ENCODE peak calls at places on chromosomes 6 and 20, in five cellular contexts. J, C, P, F and T are unnamed samples.

GRCh38 chr6:150345786-150346185 is 23.0 kb upstream of the IYD start:
- DNase-seq in J (no peak), C (no peak), P (no peak), F (no peak), T (no peak)

GRCh38 chr6:97978855-97979271 is 695.8 kb upstream of the MMS22L start:
- DNase-seq in J (no peak), C (no peak), P (no peak), F (no peak), T (no peak)

GRCh38 chr6:4999586-4999985 is 4.3 kb downstream of the RPP40 start:
- DNase-seq in J (no peak), C (no peak), P (no peak), F (no peak), T (no peak)

GRCh38 chr20:42350521-42350920 is 732.3 kb upstream of the CHD6 start:
- DNase-seq in J (no peak), C (no peak), P (no peak), F (no peak), T (no peak)

GRCh38 chr6:146990821-146991798 is 213.1 kb upstream of the STXBP5 start:
- DNase-seq in J (no peak), C (no peak), P (no peak), F (no peak), T (no peak)

GRCh38 chr6:116969211-116969863 is 92.3 kb downstream of the RFX6 start:
- DNase-seq in J (peak; percentile 11), C (peak; percentile 1), P (no peak), F (no peak), T (peak; percentile 33)

GRCh38 chr6:37628611-37629320 is 68.9 kb downstream of the MDGA1 start:
- DNase-seq in J (no peak), C (no peak), P (no peak), F (no peak), T (peak; percentile 38)

GRCh38 chr6:158441639-158442308 is 118.1 kb upstream of the TMEM181 start:
- DNase-seq in J (peak; percentile 17), C (no peak), P (peak; percentile 36), F (no peak), T (no peak)

GRCh38 chr6:150373260-150373701 is 4.5 kb downstream of the IYD start:
- DNase-seq in J (no peak), C (no peak), P (peak; percentile 34), F (no peak), T (no peak)